ENCODE peak calls at places on chromosomes 12 and 14, in ten cellular contexts. I is K562, E is uterus, Q is IMR-90, N is A549, J is transverse colon, W is lower leg skin, C is breast epithelium, B is stomach, P is body of pancreas. A is an unnamed sample.
A peak's percentile ranks its signal among the peaks of the same experiment; 100 is the strongest.

GRCh38 chr12:50840809-50841487 is 1.8 kb upstream of the TMPRSS12 start:
- DNase-seq in I (no peak), E (no peak), Q (no peak), N (no peak), J (no peak), W (no peak), C (no peak), B (no peak), P (no peak), A (peak; percentile 11)

GRCh38 chr14:34301107-34301734 is 160.8 kb downstream of the SPTSSA start:
- DNase-seq in I (peak; percentile 52), E (peak; percentile 16), Q (peak; percentile 12), N (peak; percentile 41), J (no peak), W (no peak), C (no peak), B (no peak), P (no peak), A (peak; percentile 67)

GRCh38 chr14:95143813-95144620 is 13.3 kb downstream of the DICER1 start:
- DNase-seq in I (no peak), E (no peak), Q (peak; percentile 29), N (no peak), J (no peak), W (no peak), C (no peak), B (no peak), P (no peak), A (no peak)

GRCh38 chr14:22255042-22255441 is 334.0 kb downstream of the DAD1 start:
- DNase-seq in I (no peak), E (no peak), Q (no peak), N (no peak), J (no peak), W (no peak), C (no peak), B (no peak), P (no peak), A (no peak)

GRCh38 chr12:13546231-13546630 is 349.7 kb downstream of the EMP1 start:
- DNase-seq in I (no peak), E (no peak), Q (no peak), N (no peak), J (no peak), W (no peak), C (no peak), B (no peak), P (no peak), A (no peak)

GRCh38 chr12:132520421-132521199 is 30.7 kb downstream of the FBRSL1 start:
- DNase-seq in I (no peak), E (no peak), Q (no peak), N (no peak), J (peak; percentile 25), W (no peak), C (no peak), B (no peak), P (no peak), A (no peak)

GRCh38 chr12:96258451-96258933 is 64.3 kb downstream of the ELK3 start:
- DNase-seq in I (no peak), E (peak; percentile 71), Q (peak; percentile 53), N (no peak), J (no peak), W (no peak), C (no peak), B (no peak), P (peak; percentile 88), A (no peak)

GRCh38 chr14:79279645-79280399 is 931.5 kb downstream of the DIO2 start:
- DNase-seq in I (no peak), E (no peak), Q (peak; percentile 10), N (no peak), J (peak; percentile 9), W (no peak), C (peak; percentile 52), B (peak; percentile 25), P (peak; percentile 55), A (no peak)

GRCh38 chr12:1809606-1810140 is 10.7 kb upstream of the LRTM2 start:
- DNase-seq in I (no peak), E (no peak), Q (no peak), N (no peak), J (no peak), W (no peak), C (no peak), B (no peak), P (no peak), A (peak; percentile 33)

GRCh38 chr12:21962821-21963220 is 21.6 kb upstream of the ABCC9 start:
- DNase-seq in I (no peak), E (no peak), Q (no peak), N (no peak), J (no peak), W (no peak), C (no peak), B (no peak), P (peak; percentile 12), A (no peak)

GRCh38 chr14:66284346-66284745 is 201.8 kb upstream of the CCDC196 start:
- DNase-seq in I (no peak), E (no peak), Q (peak; percentile 0), N (no peak), J (no peak), W (no peak), C (no peak), B (no peak), P (no peak), A (no peak)

DNA sequence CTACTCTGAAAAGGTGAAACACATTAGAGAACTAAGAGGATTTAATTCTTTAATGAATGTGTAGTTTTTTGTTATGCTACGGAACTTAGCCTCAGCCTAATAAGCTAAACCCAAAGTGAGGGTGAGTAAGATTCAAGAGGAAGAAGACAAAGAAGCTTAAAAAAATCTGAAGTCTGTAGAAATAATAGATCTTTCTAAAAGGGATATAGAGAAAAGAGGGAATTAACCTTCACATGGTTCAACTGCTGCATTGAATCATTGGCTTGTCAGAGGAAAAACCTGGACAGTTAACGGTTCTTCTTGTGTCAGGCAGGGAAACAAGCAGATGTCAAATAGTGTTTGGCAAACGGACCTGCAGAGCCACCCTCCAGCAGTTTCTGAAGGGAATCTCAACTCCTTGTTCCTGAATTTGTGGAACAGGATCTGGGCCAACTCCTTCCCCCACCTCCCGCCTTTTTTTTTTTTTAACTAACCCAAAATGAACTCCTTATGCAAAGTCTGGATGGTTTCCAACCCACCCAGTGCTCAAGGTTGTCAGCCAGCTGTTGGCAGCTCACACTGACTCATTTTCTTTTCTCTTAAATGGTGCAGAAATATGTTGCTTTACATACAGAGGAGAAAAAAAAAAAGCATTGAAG is 187.2 kb downstream of the CAND1 start:
- DNase-seq in I (no peak), E (peak; percentile 36), Q (peak; percentile 77), N (no peak), J (no peak), W (no peak), C (no peak), B (no peak), P (peak; percentile 73), A (no peak)
- TF ChIP-seq POLR2A in I (no peak), E (no peak), Q (no peak), N (no peak), J (no peak), W (no peak), C (no peak), B (no peak), P (no peak), A (no peak)

GRCh38 chr12:94560416-94561221 is 89.7 kb downstream of the TMCC3 start:
- DNase-seq in I (no peak), E (no peak), Q (peak; percentile 53), N (peak; percentile 21), J (peak; percentile 61), W (no peak), C (no peak), B (no peak), P (no peak), A (no peak)

GRCh38 chr12:94558612-94559011 is 91.7 kb downstream of the TMCC3 start:
- DNase-seq in I (no peak), E (no peak), Q (no peak), N (no peak), J (no peak), W (peak; percentile 7), C (no peak), B (no peak), P (no peak), A (no peak)

GRCh38 chr12:94565683-94566082 is 84.7 kb downstream of the TMCC3 start:
- DNase-seq in I (no peak), E (no peak), Q (no peak), N (no peak), J (no peak), W (peak; percentile 25), C (no peak), B (no peak), P (no peak), A (no peak)

GRCh38 chr12:94563261-94563660 is 87.1 kb downstream of the TMCC3 start:
- DNase-seq in I (no peak), E (no peak), Q (no peak), N (no peak), J (no peak), W (peak; percentile 1), C (no peak), B (no peak), P (no peak), A (no peak)

GRCh38 chr12:94561943-94562411 is 88.4 kb downstream of the TMCC3 start:
- DNase-seq in I (no peak), E (no peak), Q (no peak), N (no peak), J (peak; percentile 56), W (no peak), C (peak; percentile 81), B (peak; percentile 79), P (peak; percentile 83), A (no peak)
- TF ChIP-seq POLR2A in I (no peak), E (no peak), Q (no peak), N (no peak), J (no peak), W (no peak), C (no peak), B (no peak), P (no peak), A (no peak)

DNA sequence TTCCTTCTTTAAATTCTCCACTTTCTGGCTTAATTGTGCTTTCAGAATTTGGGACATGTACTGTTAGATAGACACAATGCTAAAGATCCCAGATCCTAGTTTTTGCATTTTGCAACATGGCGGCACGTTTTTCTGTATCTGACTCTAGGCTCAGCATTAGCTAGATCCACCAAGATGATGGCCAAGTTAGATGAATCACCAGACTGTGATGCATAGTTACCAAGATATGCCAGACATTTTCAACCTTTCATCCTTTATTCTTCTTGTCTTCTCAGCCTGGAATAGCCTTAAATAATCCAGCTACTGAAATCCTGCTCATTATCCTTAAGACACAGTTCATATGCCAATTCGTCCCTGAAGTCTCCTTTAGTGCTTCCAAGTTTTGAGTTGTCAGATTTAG is 144.9 kb upstream of the CRY1 start:
- DNase-seq in I (no peak), E (no peak), Q (peak; percentile 48), N (no peak), J (no peak), W (no peak), C (no peak), B (no peak), P (no peak), A (no peak)
- TF ChIP-seq POLR2A in I (no peak), E (no peak), Q (no peak), N (no peak), J (no peak), W (no peak), C (no peak), B (no peak), P (no peak), A (no peak)

GRCh38 chr14:105153739-105154475 is 14.7 kb downstream of the JAG2 start:
- DNase-seq in I (no peak), E (no peak), Q (no peak), N (no peak), J (no peak), W (no peak), C (no peak), B (no peak), P (no peak), A (no peak)
- TF ChIP-seq POLR2A in I (no peak), E (no peak), Q (no peak), N (no peak), J (no peak), W (no peak), C (no peak), B (no peak), P (no peak), A (no peak)

GRCh38 chr12:51910691-51911090 is 3.4 kb downstream of the ACVRL1 start:
- DNase-seq in I (no peak), E (no peak), Q (no peak), N (no peak), J (no peak), W (peak; percentile 83), C (no peak), B (no peak), P (no peak), A (no peak)
- TF ChIP-seq POLR2A in I (no peak), E (no peak), Q (no peak), N (no peak), J (no peak), W (no peak), C (no peak), B (no peak), P (no peak), A (no peak)

A was measured in erythroblast.